ENCODE peak calls at places on chromosomes 2 and 18, in seven cellular contexts. One of them, this sample, is unnamed.
A peak's percentile ranks its signal among the peaks of the same experiment; 100 is the strongest.

GRCh38 chr2:134737671-134738070 is 18.9 kb upstream of the TMEM163 start:
- DNase-seq in astrocyte of the spinal cord: no peak
- DNase-seq in CD8-positive, alpha-beta T cell: no peak
- DNase-seq in vagina: no peak
- DNase-seq in kidney: no peak
- DNase-seq in upper lobe of right lung: no peak
- DNase-seq in heart right ventricle: no peak
- DNase-seq in this sample: no peak

GRCh38 chr2:238864207-238865014 is 16.5 kb downstream of the TWIST2 start:
- DNase-seq in astrocyte of the spinal cord: peak; percentile 98
- DNase-seq in CD8-positive, alpha-beta T cell: no peak
- DNase-seq in vagina: peak; percentile 98
- DNase-seq in kidney: peak; percentile 93
- DNase-seq in upper lobe of right lung: peak; percentile 89
- DNase-seq in heart right ventricle: peak; percentile 78
- DNase-seq in this sample: peak; percentile 96

GRCh38 chr18:48797841-48798255 is 152.9 kb downstream of the SMAD7 start:
- DNase-seq in astrocyte of the spinal cord: no peak
- DNase-seq in CD8-positive, alpha-beta T cell: no peak
- DNase-seq in vagina: no peak
- DNase-seq in kidney: peak; percentile 68
- DNase-seq in upper lobe of right lung: peak; percentile 35
- DNase-seq in heart right ventricle: no peak
- DNase-seq in this sample: no peak

GRCh38 chr2:86118130-86118529 is 12.1 kb downstream of the PTCD3 start:
- DNase-seq in astrocyte of the spinal cord: no peak
- DNase-seq in CD8-positive, alpha-beta T cell: no peak
- DNase-seq in vagina: no peak
- DNase-seq in kidney: no peak
- DNase-seq in upper lobe of right lung: no peak
- DNase-seq in heart right ventricle: no peak
- DNase-seq in this sample: no peak

GRCh38 chr2:150042844-150043503 is 444.5 kb downstream of the RND3 start:
- DNase-seq in astrocyte of the spinal cord: no peak
- DNase-seq in CD8-positive, alpha-beta T cell: no peak
- DNase-seq in vagina: no peak
- DNase-seq in kidney: no peak
- DNase-seq in upper lobe of right lung: no peak
- DNase-seq in heart right ventricle: no peak
- DNase-seq in this sample: no peak

GRCh38 chr18:3782901-3783300 is 332.9 kb downstream of the TGIF1 start:
- DNase-seq in astrocyte of the spinal cord: no peak
- DNase-seq in CD8-positive, alpha-beta T cell: no peak
- DNase-seq in vagina: no peak
- DNase-seq in kidney: no peak
- DNase-seq in upper lobe of right lung: no peak
- DNase-seq in heart right ventricle: no peak
- DNase-seq in this sample: no peak

GRCh38 chr18:3652380-3653262 is 202.6 kb downstream of the TGIF1 start:
- DNase-seq in astrocyte of the spinal cord: peak; percentile 96
- DNase-seq in CD8-positive, alpha-beta T cell: no peak
- DNase-seq in vagina: no peak
- DNase-seq in kidney: no peak
- DNase-seq in upper lobe of right lung: no peak
- DNase-seq in heart right ventricle: peak; percentile 58
- DNase-seq in this sample: peak; percentile 72

GRCh38 chr2:46297546-46298271 is 502 bp downstream of the EPAS1 start:
- DNase-seq in astrocyte of the spinal cord: no peak
- DNase-seq in CD8-positive, alpha-beta T cell: peak; percentile 75
- DNase-seq in vagina: no peak
- DNase-seq in kidney: peak; percentile 95
- DNase-seq in upper lobe of right lung: peak; percentile 96
- DNase-seq in heart right ventricle: peak; percentile 78
- DNase-seq in this sample: no peak

GRCh38 chr2:169765523-169765922 is 31.9 kb downstream of the KLHL23 start:
- DNase-seq in astrocyte of the spinal cord: peak; percentile 52
- DNase-seq in CD8-positive, alpha-beta T cell: no peak
- DNase-seq in vagina: no peak
- DNase-seq in kidney: no peak
- DNase-seq in upper lobe of right lung: no peak
- DNase-seq in heart right ventricle: no peak
- DNase-seq in this sample: peak; percentile 51

GRCh38 chr2:240565267-240566202 is 2.7 kb upstream of the RNPEPL1 start:
- DNase-seq in astrocyte of the spinal cord: no peak
- DNase-seq in CD8-positive, alpha-beta T cell: peak; percentile 92
- DNase-seq in vagina: no peak
- DNase-seq in kidney: peak; percentile 96
- DNase-seq in upper lobe of right lung: peak; percentile 96
- DNase-seq in heart right ventricle: peak; percentile 70
- DNase-seq in this sample: no peak

GRCh38 chr2:165161510-165161909 is 42.3 kb downstream of the SCN3A start:
- DNase-seq in astrocyte of the spinal cord: peak; percentile 62
- DNase-seq in CD8-positive, alpha-beta T cell: no peak
- DNase-seq in vagina: no peak
- DNase-seq in kidney: no peak
- DNase-seq in upper lobe of right lung: no peak
- DNase-seq in heart right ventricle: no peak
- DNase-seq in this sample: peak; percentile 67

GRCh38 chr2:219218279-219219112 is at the start of gene ABCB6:
- DNase-seq in astrocyte of the spinal cord: peak; percentile 94
- DNase-seq in CD8-positive, alpha-beta T cell: peak; percentile 87
- DNase-seq in vagina: peak; percentile 97
- DNase-seq in kidney: peak; percentile 99
- DNase-seq in upper lobe of right lung: peak; percentile 96
- DNase-seq in heart right ventricle: peak; percentile 98
- DNase-seq in this sample: peak; percentile 84

GRCh38 chr18:45741056-45741455 is 17.1 kb downstream of the SLC14A1 start:
- DNase-seq in astrocyte of the spinal cord: no peak
- DNase-seq in CD8-positive, alpha-beta T cell: no peak
- DNase-seq in vagina: no peak
- DNase-seq in kidney: no peak
- DNase-seq in upper lobe of right lung: no peak
- DNase-seq in heart right ventricle: no peak
- DNase-seq in this sample: no peak

GRCh38 chr18:45739268-45739667 is 15.3 kb downstream of the SLC14A1 start:
- DNase-seq in astrocyte of the spinal cord: no peak
- DNase-seq in CD8-positive, alpha-beta T cell: no peak
- DNase-seq in vagina: no peak
- DNase-seq in kidney: no peak
- DNase-seq in upper lobe of right lung: no peak
- DNase-seq in heart right ventricle: peak; percentile 24
- DNase-seq in this sample: no peak

GRCh38 chr18:45738660-45739059 is 14.7 kb downstream of the SLC14A1 start:
- DNase-seq in astrocyte of the spinal cord: no peak
- DNase-seq in CD8-positive, alpha-beta T cell: no peak
- DNase-seq in vagina: no peak
- DNase-seq in kidney: no peak
- DNase-seq in upper lobe of right lung: no peak
- DNase-seq in heart right ventricle: no peak
- DNase-seq in this sample: no peak

GRCh38 chr18:45734944-45735343 is 11.0 kb downstream of the SLC14A1 start:
- DNase-seq in astrocyte of the spinal cord: no peak
- DNase-seq in CD8-positive, alpha-beta T cell: no peak
- DNase-seq in vagina: no peak
- DNase-seq in kidney: no peak
- DNase-seq in upper lobe of right lung: no peak
- DNase-seq in heart right ventricle: no peak
- DNase-seq in this sample: no peak

DNA sequence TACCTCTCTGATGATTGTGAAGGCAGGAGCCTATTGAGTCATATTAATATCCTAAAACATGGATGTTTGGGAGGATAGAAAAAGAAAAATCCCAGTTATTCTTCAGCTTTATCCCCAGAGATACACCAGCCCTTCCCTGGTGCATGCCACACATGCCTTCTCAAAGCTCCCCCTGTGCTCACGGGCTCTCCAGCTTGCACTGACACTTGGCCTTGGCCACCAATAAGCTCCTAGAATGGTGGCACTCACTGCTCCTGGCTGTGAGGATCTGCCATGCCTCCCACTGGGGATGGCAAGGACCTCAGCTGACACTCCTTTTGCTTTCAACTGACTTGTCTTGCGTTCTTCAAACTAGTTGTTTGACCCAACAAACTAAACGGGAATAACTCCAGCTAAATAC is 15.9 kb downstream of the SLC14A1 start:
- DNase-seq in astrocyte of the spinal cord: no peak
- DNase-seq in CD8-positive, alpha-beta T cell: no peak
- DNase-seq in vagina: no peak
- DNase-seq in kidney: no peak
- DNase-seq in upper lobe of right lung: no peak
- DNase-seq in heart right ventricle: no peak
- DNase-seq in this sample: no peak
- H3K4me3 ChIP-seq in astrocyte of the spinal cord: no peak overlapping the region
- H3K4me3 ChIP-seq in CD8-positive, alpha-beta T cell: no peak overlapping the region
- H3K4me3 ChIP-seq in vagina: no peak overlapping the region
- H3K4me3 ChIP-seq in kidney: no peak overlapping the region
- H3K4me3 ChIP-seq in upper lobe of right lung: no peak overlapping the region
- H3K4me3 ChIP-seq in heart right ventricle: peak overlapping the region; percentile 60
- H3K4me3 ChIP-seq in this sample: no peak overlapping the region

GRCh38 chr2:105394951-105395611 is 3.8 kb downstream of the FHL2 start:
- DNase-seq in astrocyte of the spinal cord: peak; percentile 64
- DNase-seq in CD8-positive, alpha-beta T cell: no peak
- DNase-seq in vagina: no peak
- DNase-seq in kidney: no peak
- DNase-seq in upper lobe of right lung: no peak
- DNase-seq in heart right ventricle: no peak
- DNase-seq in this sample: no peak
- H3K4me3 ChIP-seq in astrocyte of the spinal cord: peak overlapping the region; percentile 100
- H3K4me3 ChIP-seq in CD8-positive, alpha-beta T cell: no peak overlapping the region
- H3K4me3 ChIP-seq in vagina: no peak overlapping the region
- H3K4me3 ChIP-seq in kidney: no peak overlapping the region
- H3K4me3 ChIP-seq in upper lobe of right lung: no peak overlapping the region
- H3K4me3 ChIP-seq in heart right ventricle: no peak overlapping the region
- H3K4me3 ChIP-seq in this sample: peak overlapping the region; percentile 99

DNA sequence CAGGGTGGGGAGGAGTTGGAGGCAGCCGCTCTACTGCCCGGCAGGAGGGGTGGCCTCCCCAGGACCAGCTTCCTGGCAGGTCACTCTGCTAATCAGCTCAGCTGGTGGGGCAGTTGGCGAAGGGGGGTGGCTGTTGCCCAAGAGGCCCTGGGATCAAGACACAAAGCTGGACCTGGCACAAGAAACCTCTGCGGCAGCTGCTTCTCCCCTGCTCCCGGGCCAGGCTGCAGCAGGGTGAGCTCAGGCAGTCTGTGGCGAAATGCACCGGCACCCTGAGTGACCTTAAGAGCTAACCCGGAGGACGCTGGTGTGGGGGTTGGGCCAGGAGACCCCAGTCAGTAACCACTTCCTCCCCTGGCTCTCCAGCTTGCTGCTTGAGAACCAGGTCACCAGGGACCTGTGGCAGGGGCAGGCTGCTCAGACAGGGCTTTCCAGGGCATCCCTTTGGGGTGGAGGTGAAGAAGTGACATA is 31.1 kb downstream of the TOGARAM2 start:
- DNase-seq in astrocyte of the spinal cord: peak; percentile 15
- DNase-seq in CD8-positive, alpha-beta T cell: peak; percentile 55
- DNase-seq in vagina: no peak
- DNase-seq in kidney: no peak
- DNase-seq in upper lobe of right lung: no peak
- DNase-seq in heart right ventricle: peak; percentile 80
- DNase-seq in this sample: no peak
- H3K4me3 ChIP-seq in astrocyte of the spinal cord: no peak overlapping the region
- H3K4me3 ChIP-seq in CD8-positive, alpha-beta T cell: peak overlapping the region; percentile 5
- H3K4me3 ChIP-seq in vagina: no peak overlapping the region
- H3K4me3 ChIP-seq in kidney: no peak overlapping the region
- H3K4me3 ChIP-seq in upper lobe of right lung: no peak overlapping the region
- H3K4me3 ChIP-seq in heart right ventricle: peak overlapping the region; percentile 3
- H3K4me3 ChIP-seq in this sample: no peak overlapping the region

DNA sequence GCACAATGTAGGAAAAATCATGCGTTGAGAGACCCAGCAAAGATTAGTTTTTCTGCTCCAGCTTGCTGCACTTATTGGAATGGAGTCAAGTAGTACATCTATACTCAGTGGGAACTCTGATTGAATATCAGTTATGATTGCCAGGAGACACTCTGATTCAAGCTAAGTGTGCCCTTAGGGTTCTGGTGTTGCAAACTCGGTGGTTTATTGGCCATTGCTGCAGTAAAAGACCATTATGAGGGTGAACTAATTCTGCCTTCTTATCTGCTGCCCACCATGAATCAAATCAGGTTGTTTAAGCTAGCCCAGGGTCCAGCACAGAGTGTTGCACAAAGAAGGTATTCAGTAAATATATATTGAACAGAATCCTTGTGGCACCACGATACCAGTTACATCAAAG is 74.8 kb upstream of the GLS start:
- DNase-seq in astrocyte of the spinal cord: no peak
- DNase-seq in CD8-positive, alpha-beta T cell: no peak
- DNase-seq in vagina: no peak
- DNase-seq in kidney: no peak
- DNase-seq in upper lobe of right lung: no peak
- DNase-seq in heart right ventricle: no peak
- DNase-seq in this sample: no peak
- H3K4me3 ChIP-seq in astrocyte of the spinal cord: no peak overlapping the region
- H3K4me3 ChIP-seq in CD8-positive, alpha-beta T cell: no peak overlapping the region
- H3K4me3 ChIP-seq in vagina: no peak overlapping the region
- H3K4me3 ChIP-seq in kidney: no peak overlapping the region
- H3K4me3 ChIP-seq in upper lobe of right lung: no peak overlapping the region
- H3K4me3 ChIP-seq in heart right ventricle: no peak overlapping the region
- H3K4me3 ChIP-seq in this sample: no peak overlapping the region

DNA sequence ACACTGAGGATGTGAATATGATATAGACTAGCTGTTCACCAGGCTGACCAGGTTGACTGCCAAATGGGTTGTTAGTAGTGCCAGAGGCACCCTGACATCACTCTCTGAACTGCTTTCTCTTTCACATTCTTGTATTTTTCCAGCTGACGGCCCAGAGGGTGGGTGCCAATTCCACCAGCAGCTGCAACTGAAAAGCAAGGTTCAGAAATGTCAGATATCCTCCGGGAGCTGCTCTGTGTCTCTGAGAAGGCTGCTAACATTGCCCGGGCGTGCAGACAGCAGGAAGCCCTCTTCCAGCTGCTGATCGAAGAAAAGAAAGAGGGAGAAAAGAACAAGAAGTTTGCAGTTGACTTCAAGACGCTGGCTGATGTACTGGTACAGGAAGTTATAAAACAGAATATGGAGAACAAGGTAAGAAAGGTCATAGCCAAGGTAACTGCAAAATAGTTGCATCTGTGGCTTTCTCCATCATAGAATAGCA is 16.5 kb downstream of the INPP1 start:
- DNase-seq in astrocyte of the spinal cord: peak; percentile 79
- DNase-seq in CD8-positive, alpha-beta T cell: peak; percentile 41
- DNase-seq in vagina: no peak
- DNase-seq in kidney: peak; percentile 78
- DNase-seq in upper lobe of right lung: no peak
- DNase-seq in heart right ventricle: peak; percentile 70
- DNase-seq in this sample: peak; percentile 55
- H3K4me3 ChIP-seq in astrocyte of the spinal cord: peak overlapping the region; percentile 23
- H3K4me3 ChIP-seq in CD8-positive, alpha-beta T cell: peak overlapping the region; percentile 60
- H3K4me3 ChIP-seq in vagina: peak overlapping the region; percentile 20
- H3K4me3 ChIP-seq in kidney: peak overlapping the region; percentile 33
- H3K4me3 ChIP-seq in upper lobe of right lung: peak overlapping the region; percentile 31
- H3K4me3 ChIP-seq in heart right ventricle: peak overlapping the region; percentile 42
- H3K4me3 ChIP-seq in this sample: peak overlapping the region; percentile 28

GRCh38 chr2:200622106-200622505 is 36.3 kb downstream of the AOX1 start:
- DNase-seq in astrocyte of the spinal cord: no peak
- DNase-seq in CD8-positive, alpha-beta T cell: no peak
- DNase-seq in vagina: no peak
- DNase-seq in kidney: no peak
- DNase-seq in upper lobe of right lung: no peak
- DNase-seq in heart right ventricle: no peak
- DNase-seq in this sample: no peak
- H3K4me3 ChIP-seq in astrocyte of the spinal cord: no peak overlapping the region
- H3K4me3 ChIP-seq in CD8-positive, alpha-beta T cell: no peak overlapping the region
- H3K4me3 ChIP-seq in vagina: no peak overlapping the region
- H3K4me3 ChIP-seq in kidney: no peak overlapping the region
- H3K4me3 ChIP-seq in upper lobe of right lung: no peak overlapping the region
- H3K4me3 ChIP-seq in heart right ventricle: no peak overlapping the region
- H3K4me3 ChIP-seq in this sample: no peak overlapping the region

This sample was measured in astrocyte of the cerebellum.